ENCODE peak calls at places on chromosomes 1 and 21, in nine cellular contexts. One of them, this sample, is unnamed.

GRCh38 chr1:100710881-100711660 is 8.5 kb upstream of the VCAM1 start:
- DNase-seq in neural progenitor cell: no peak
- DNase-seq in NB4: peak
- DNase-seq in GM23338: no peak
- DNase-seq in testis: no peak
- DNase-seq in body of pancreas: no peak
- DNase-seq in tibial artery: no peak
- DNase-seq in GM12865: no peak
- DNase-seq in fibroblast of pulmonary artery: peak
- DNase-seq in this sample: no peak

GRCh38 chr1:175208773-175209492 is 16.4 kb upstream of the KIAA0040 start:
- DNase-seq in neural progenitor cell: no peak
- DNase-seq in NB4: peak
- DNase-seq in GM23338: no peak
- DNase-seq in testis: no peak
- DNase-seq in body of pancreas: no peak
- DNase-seq in tibial artery: no peak
- DNase-seq in GM12865: peak
- DNase-seq in fibroblast of pulmonary artery: no peak
- DNase-seq in this sample: no peak

GRCh38 chr1:63688302-63688701 is 85.5 kb upstream of the ROR1 start:
- DNase-seq in neural progenitor cell: no peak
- DNase-seq in NB4: no peak
- DNase-seq in GM23338: no peak
- DNase-seq in testis: no peak
- DNase-seq in body of pancreas: no peak
- DNase-seq in tibial artery: no peak
- DNase-seq in GM12865: no peak
- DNase-seq in fibroblast of pulmonary artery: peak
- DNase-seq in this sample: no peak

GRCh38 chr21:14541840-14542495 is 4.1 kb downstream of the SAMSN1 start:
- DNase-seq in neural progenitor cell: no peak
- DNase-seq in NB4: peak
- DNase-seq in GM23338: no peak
- DNase-seq in testis: no peak
- DNase-seq in body of pancreas: no peak
- DNase-seq in tibial artery: no peak
- DNase-seq in GM12865: no peak
- DNase-seq in fibroblast of pulmonary artery: peak
- DNase-seq in this sample: no peak

GRCh38 chr1:41672173-41672572 is 187.7 kb upstream of the EDN2 start:
- DNase-seq in neural progenitor cell: no peak
- DNase-seq in NB4: no peak
- DNase-seq in GM23338: no peak
- DNase-seq in testis: no peak
- DNase-seq in body of pancreas: no peak
- DNase-seq in tibial artery: no peak
- DNase-seq in GM12865: no peak
- DNase-seq in fibroblast of pulmonary artery: peak
- DNase-seq in this sample: no peak

GRCh38 chr1:204705888-204706837 is 20.6 kb upstream of the LRRN2 start:
- DNase-seq in neural progenitor cell: no peak
- DNase-seq in NB4: no peak
- DNase-seq in GM23338: peak
- DNase-seq in testis: no peak
- DNase-seq in body of pancreas: no peak
- DNase-seq in tibial artery: no peak
- DNase-seq in GM12865: no peak
- DNase-seq in fibroblast of pulmonary artery: no peak
- DNase-seq in this sample: no peak

GRCh38 chr1:244319283-244320132 is 132.2 kb downstream of the ADSS2 start:
- DNase-seq in neural progenitor cell: no peak
- DNase-seq in NB4: peak
- DNase-seq in GM23338: no peak
- DNase-seq in testis: no peak
- DNase-seq in body of pancreas: no peak
- DNase-seq in tibial artery: no peak
- DNase-seq in GM12865: peak
- DNase-seq in fibroblast of pulmonary artery: peak
- DNase-seq in this sample: no peak

GRCh38 chr1:34419662-34420061 is 243.0 kb downstream of the C1orf94 start:
- DNase-seq in neural progenitor cell: peak
- DNase-seq in NB4: peak
- DNase-seq in GM23338: peak
- DNase-seq in testis: no peak
- DNase-seq in body of pancreas: no peak
- DNase-seq in tibial artery: no peak
- DNase-seq in GM12865: peak
- DNase-seq in fibroblast of pulmonary artery: no peak
- DNase-seq in this sample: no peak

GRCh38 chr1:184489908-184490307 is 103.1 kb downstream of the C1orf21 start:
- DNase-seq in neural progenitor cell: no peak
- DNase-seq in NB4: no peak
- DNase-seq in GM23338: no peak
- DNase-seq in testis: no peak
- DNase-seq in body of pancreas: no peak
- DNase-seq in tibial artery: no peak
- DNase-seq in GM12865: no peak
- DNase-seq in fibroblast of pulmonary artery: no peak
- DNase-seq in this sample: no peak

GRCh38 chr21:28832013-28832714 is 160.5 kb downstream of the LTN1 start:
- DNase-seq in neural progenitor cell: no peak
- DNase-seq in NB4: peak
- DNase-seq in GM23338: no peak
- DNase-seq in testis: no peak
- DNase-seq in body of pancreas: no peak
- DNase-seq in tibial artery: no peak
- DNase-seq in GM12865: no peak
- DNase-seq in fibroblast of pulmonary artery: peak
- DNase-seq in this sample: no peak

GRCh38 chr1:29209173-29209572 is 21.6 kb downstream of the MECR start:
- DNase-seq in neural progenitor cell: no peak
- DNase-seq in NB4: no peak
- DNase-seq in GM23338: no peak
- DNase-seq in testis: no peak
- DNase-seq in body of pancreas: no peak
- DNase-seq in tibial artery: no peak
- DNase-seq in GM12865: no peak
- DNase-seq in fibroblast of pulmonary artery: no peak
- DNase-seq in this sample: no peak

GRCh38 chr1:205983925-205984725 is 19.1 kb downstream of the RAB7B start:
- DNase-seq in neural progenitor cell: peak
- DNase-seq in NB4: peak
- DNase-seq in GM23338: peak
- DNase-seq in testis: peak
- DNase-seq in body of pancreas: peak
- DNase-seq in tibial artery: peak
- DNase-seq in GM12865: peak
- DNase-seq in fibroblast of pulmonary artery: peak
- DNase-seq in this sample: peak

GRCh38 chr1:190665045-190665444 is 187.4 kb upstream of the BRINP3 start:
- DNase-seq in neural progenitor cell: no peak
- DNase-seq in NB4: no peak
- DNase-seq in GM23338: no peak
- DNase-seq in testis: no peak
- DNase-seq in body of pancreas: no peak
- DNase-seq in tibial artery: no peak
- DNase-seq in GM12865: no peak
- DNase-seq in fibroblast of pulmonary artery: no peak
- DNase-seq in this sample: no peak

GRCh38 chr1:204961765-204962419 is 81.1 kb upstream of the CNTN2 start:
- DNase-seq in neural progenitor cell: no peak
- DNase-seq in NB4: no peak
- DNase-seq in GM23338: peak
- DNase-seq in testis: no peak
- DNase-seq in body of pancreas: peak
- DNase-seq in tibial artery: no peak
- DNase-seq in GM12865: no peak
- DNase-seq in fibroblast of pulmonary artery: no peak
- DNase-seq in this sample: no peak

GRCh38 chr1:41626616-41627375 is 142.3 kb upstream of the EDN2 start:
- DNase-seq in neural progenitor cell: no peak
- DNase-seq in NB4: no peak
- DNase-seq in GM23338: no peak
- DNase-seq in testis: no peak
- DNase-seq in body of pancreas: no peak
- DNase-seq in tibial artery: no peak
- DNase-seq in GM12865: peak
- DNase-seq in fibroblast of pulmonary artery: no peak
- DNase-seq in this sample: no peak

GRCh38 chr1:58739851-58740466 is 40.1 kb upstream of the MYSM1 start:
- DNase-seq in neural progenitor cell: peak
- DNase-seq in NB4: peak
- DNase-seq in GM23338: peak
- DNase-seq in testis: no peak
- DNase-seq in body of pancreas: no peak
- DNase-seq in tibial artery: no peak
- DNase-seq in GM12865: peak
- DNase-seq in fibroblast of pulmonary artery: peak
- DNase-seq in this sample: no peak

GRCh38 chr1:205491794-205492193 is 12.7 kb upstream of the CDK18 start:
- DNase-seq in neural progenitor cell: no peak
- DNase-seq in NB4: no peak
- DNase-seq in GM23338: no peak
- DNase-seq in testis: no peak
- DNase-seq in body of pancreas: no peak
- DNase-seq in tibial artery: no peak
- DNase-seq in GM12865: no peak
- DNase-seq in fibroblast of pulmonary artery: no peak
- DNase-seq in this sample: no peak

GRCh38 chr1:71566413-71566812 is 485.6 kb upstream of the ZRANB2 start:
- DNase-seq in neural progenitor cell: no peak
- DNase-seq in NB4: no peak
- DNase-seq in GM23338: no peak
- DNase-seq in testis: no peak
- DNase-seq in body of pancreas: no peak
- DNase-seq in tibial artery: no peak
- DNase-seq in GM12865: no peak
- DNase-seq in fibroblast of pulmonary artery: no peak
- DNase-seq in this sample: no peak

GRCh38 chr1:22830131-22830566 is 119.5 kb downstream of the EPHB2 start:
- DNase-seq in neural progenitor cell: no peak
- DNase-seq in NB4: no peak
- DNase-seq in GM23338: no peak
- DNase-seq in testis: no peak
- DNase-seq in body of pancreas: no peak
- DNase-seq in tibial artery: no peak
- DNase-seq in GM12865: no peak
- DNase-seq in fibroblast of pulmonary artery: no peak
- DNase-seq in this sample: peak

DNA sequence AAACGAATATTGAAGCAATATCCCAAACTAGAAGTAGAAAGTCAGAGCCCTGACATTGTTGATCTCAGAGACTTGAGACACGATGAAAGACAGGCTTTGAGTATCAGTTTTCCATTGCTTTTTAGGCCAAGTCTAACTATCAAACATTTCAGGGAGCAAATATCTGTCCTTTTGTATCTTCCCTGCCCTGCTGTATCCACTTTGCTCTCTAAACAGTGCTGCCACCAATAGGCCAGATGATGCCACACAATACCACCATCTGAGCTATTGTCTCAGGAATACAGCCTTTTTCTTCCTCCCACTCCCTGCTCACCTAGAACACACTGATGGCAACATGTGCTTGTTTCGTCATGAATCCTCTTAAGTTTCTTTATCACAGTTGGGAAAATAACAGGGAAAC is 62.6 kb upstream of the SPAG17 start:
- DNase-seq in neural progenitor cell: peak
- DNase-seq in NB4: peak
- DNase-seq in GM23338: peak
- DNase-seq in testis: peak
- DNase-seq in body of pancreas: no peak
- DNase-seq in tibial artery: no peak
- DNase-seq in GM12865: peak
- DNase-seq in fibroblast of pulmonary artery: peak
- DNase-seq in this sample: no peak
- TF ChIP-seq CTCF in neural progenitor cell: peak
- TF ChIP-seq CTCF in NB4: peak
- TF ChIP-seq CTCF in GM23338: peak
- TF ChIP-seq CTCF in testis: no peak
- TF ChIP-seq CTCF in body of pancreas: peak
- TF ChIP-seq CTCF in tibial artery: no peak
- TF ChIP-seq CTCF in GM12865: peak
- TF ChIP-seq CTCF in fibroblast of pulmonary artery: peak
- TF ChIP-seq CTCF in this sample: peak

DNA sequence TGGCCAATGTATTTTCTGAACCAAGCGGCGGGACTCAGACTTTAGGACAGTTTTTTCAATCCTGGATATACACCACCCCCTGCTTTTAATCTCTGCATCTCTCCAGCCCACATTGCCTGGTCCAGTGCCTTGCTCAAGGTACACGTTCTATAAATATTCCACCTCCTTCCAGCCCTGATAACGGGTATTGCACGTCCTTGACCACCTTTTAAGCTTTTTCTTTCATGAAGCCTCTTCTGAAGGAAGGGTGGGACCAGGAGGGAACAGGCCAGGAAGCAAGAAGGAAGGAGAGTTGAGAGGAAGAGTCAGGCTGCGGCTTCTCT is 3.4 kb downstream of the S100A16 start:
- DNase-seq in neural progenitor cell: no peak
- DNase-seq in NB4: no peak
- DNase-seq in GM23338: no peak
- DNase-seq in testis: no peak
- DNase-seq in body of pancreas: no peak
- DNase-seq in tibial artery: no peak
- DNase-seq in GM12865: no peak
- DNase-seq in fibroblast of pulmonary artery: no peak
- DNase-seq in this sample: no peak
- H3K4me3 ChIP-seq in neural progenitor cell: no peak
- H3K4me3 ChIP-seq in NB4: no peak
- H3K4me3 ChIP-seq in GM23338: no peak
- H3K4me3 ChIP-seq in testis: no peak
- H3K4me3 ChIP-seq in body of pancreas: no peak
- H3K4me3 ChIP-seq in tibial artery: peak
- H3K4me3 ChIP-seq in GM12865: no peak
- H3K4me3 ChIP-seq in fibroblast of pulmonary artery: peak
- H3K4me3 ChIP-seq in this sample: no peak

GRCh38 chr1:32742132-32742947 is 39.8 kb upstream of the SYNC start:
- DNase-seq in neural progenitor cell: peak
- DNase-seq in NB4: no peak
- DNase-seq in GM23338: peak
- DNase-seq in testis: no peak
- DNase-seq in body of pancreas: peak
- DNase-seq in tibial artery: no peak
- DNase-seq in GM12865: no peak
- DNase-seq in fibroblast of pulmonary artery: no peak
- DNase-seq in this sample: peak
- TF ChIP-seq CTCF in neural progenitor cell: no peak
- TF ChIP-seq CTCF in NB4: no peak
- TF ChIP-seq CTCF in GM23338: no peak
- TF ChIP-seq CTCF in testis: no peak
- TF ChIP-seq CTCF in body of pancreas: no peak
- TF ChIP-seq CTCF in tibial artery: no peak
- TF ChIP-seq CTCF in GM12865: no peak
- TF ChIP-seq CTCF in fibroblast of pulmonary artery: no peak
- TF ChIP-seq CTCF in this sample: no peak

DNA sequence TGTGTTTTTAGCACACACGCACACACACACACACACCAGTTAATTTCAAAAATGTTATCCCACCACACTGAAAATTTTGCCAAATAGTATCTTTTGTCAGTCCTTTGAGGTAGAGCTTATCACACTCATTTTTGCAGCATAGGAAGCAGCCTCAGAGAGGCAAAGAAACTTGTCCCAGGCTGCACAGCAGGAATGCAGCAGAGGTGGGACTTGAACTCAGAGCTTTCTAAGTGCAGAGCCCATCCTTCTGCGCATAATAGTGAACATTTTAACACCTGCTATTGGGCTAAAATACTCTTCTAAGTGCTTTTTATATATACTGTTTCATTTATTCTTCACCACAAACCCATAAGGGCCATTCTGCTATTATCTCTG is 15.0 kb downstream of the FHAD1 start:
- DNase-seq in neural progenitor cell: no peak
- DNase-seq in NB4: no peak
- DNase-seq in GM23338: no peak
- DNase-seq in testis: no peak
- DNase-seq in body of pancreas: no peak
- DNase-seq in tibial artery: no peak
- DNase-seq in GM12865: no peak
- DNase-seq in fibroblast of pulmonary artery: no peak
- DNase-seq in this sample: no peak
- H3K4me3 ChIP-seq in neural progenitor cell: no peak
- H3K4me3 ChIP-seq in NB4: no peak
- H3K4me3 ChIP-seq in GM23338: no peak
- H3K4me3 ChIP-seq in testis: no peak
- H3K4me3 ChIP-seq in body of pancreas: no peak
- H3K4me3 ChIP-seq in tibial artery: no peak
- H3K4me3 ChIP-seq in GM12865: no peak
- H3K4me3 ChIP-seq in fibroblast of pulmonary artery: no peak
- H3K4me3 ChIP-seq in this sample: no peak